ENCODE peak calls at places on chromosomes 4 and X, in seven cellular contexts. E is H54, W is left cardiac atrium, X is GDM1, S is sciatic nerve, U is AG08396, D is astrocyte of the cerebellum. Y is an unnamed sample.

GRCh38 chrX:139063364-139063763 is 351.8 kb upstream of the FGF13 start:
- DNase-seq in S (no peak), E (no peak), D (no peak), W (no peak), U (no peak), X (no peak), Y (no peak)

GRCh38 chrX:98338544-98338943 is 1454.8 kb downstream of the RPA4 start:
- DNase-seq in U (no peak), W (no peak), D (no peak), E (no peak), S (no peak), X (no peak), Y (no peak)

GRCh38 chrX:118495958-118496762 is 545 bp downstream of the DOCK11 start:
- DNase-seq in D (no peak), W (peak), E (peak), S (peak), X (no peak), U (no peak), Y (no peak)

GRCh38 chr4:73309211-73309610 is 50.6 kb upstream of the ANKRD17 start:
- DNase-seq in D (no peak), S (no peak), U (peak), X (no peak), W (no peak), E (no peak), Y (peak)

GRCh38 chrX:55486736-55487135 is 2.9 kb downstream of the USP51 start:
- DNase-seq in X (no peak), E (no peak), S (peak), U (peak), D (no peak), W (no peak), Y (no peak)

GRCh38 chr4:94978904-94979303 is 221.1 kb downstream of the BMPR1B start:
- DNase-seq in U (no peak), E (no peak), W (no peak), X (no peak), S (no peak), D (no peak), Y (peak)

GRCh38 chr4:122602277-122603142 is 18.4 kb downstream of the IL21 start:
- DNase-seq in E (no peak), W (no peak), S (no peak), U (no peak), D (peak), X (peak), Y (peak)

GRCh38 chr4:132587626-132588025 is 561.5 kb upstream of the PCDH10 start:
- DNase-seq in S (no peak), D (peak), W (no peak), X (no peak), U (no peak), E (no peak), Y (no peak)

GRCh38 chr4:113645771-113646455 is 115.6 kb downstream of the CAMK2D start:
- DNase-seq in D (peak), E (peak), X (no peak), U (peak), S (no peak), W (no peak), Y (peak)

GRCh38 chr4:122661661-122662160 is 40.8 kb upstream of the IL21 start:
- DNase-seq in X (peak), W (no peak), E (no peak), S (no peak), D (no peak), U (no peak), Y (peak)

GRCh38 chr4:31234494-31234893 is 514.3 kb downstream of the PCDH7 start:
- DNase-seq in D (no peak), E (no peak), U (no peak), W (no peak), S (no peak), X (no peak), Y (no peak)

GRCh38 chrX:39969099-39969825 is 128.5 kb downstream of the BCOR start:
- DNase-seq in X (no peak), D (no peak), W (no peak), E (no peak), U (no peak), S (no peak), Y (no peak)

GRCh38 chr4:145984563-145984962 is 45.9 kb upstream of the ZNF827 start:
- DNase-seq in D (no peak), S (no peak), W (no peak), U (no peak), X (no peak), E (no peak), Y (no peak)

GRCh38 chrX:40147399-40148188 is 49.8 kb upstream of the BCOR start:
- DNase-seq in E (no peak), X (no peak), D (no peak), S (no peak), U (no peak), W (no peak), Y (no peak)

GRCh38 chr4:53937918-53938317 is 126.5 kb downstream of the CHIC2 start:
- DNase-seq in U (peak), E (no peak), W (no peak), D (peak), X (no peak), S (no peak), Y (peak)

GRCh38 chr4:39698424-39699009 is 581 bp downstream of the UBE2K start:
- DNase-seq in D (no peak), S (peak), W (peak), E (no peak), X (peak), U (peak), Y (no peak)

GRCh38 chr4:83626245-83626843 is 90.4 kb downstream of the GPAT3 start:
- DNase-seq in S (no peak), E (no peak), U (no peak), X (no peak), D (no peak), W (no peak), Y (no peak)

GRCh38 chr4:8310306-8310705 is 40.8 kb downstream of the HTRA3 start:
- DNase-seq in W (no peak), U (no peak), X (no peak), E (no peak), D (no peak), S (peak), Y (no peak)

GRCh38 chrX:111511477-111511876 is at the start of gene SERTM2:
- DNase-seq in S (no peak), E (no peak), D (peak), W (no peak), U (no peak), X (no peak), Y (no peak)

GRCh38 chr4:120839974-120840751 is 82.4 kb downstream of the PRDM5 start:
- DNase-seq in D (no peak), U (no peak), E (no peak), X (no peak), W (no peak), S (no peak), Y (no peak)

Y was measured in foreskin fibroblast.